ENCODE peak calls at places on chromosomes 4 and X, in ten cellular contexts. T, O, X, D, M, P, R, G, U and J are unnamed samples.

GRCh38 chrX:34915463-34916225 is 27.0 kb upstream of the FAM47B start:
- DNase-seq in T (no peak), O (no peak), X (no peak), D (no peak), M (no peak), P (no peak), R (no peak), G (no peak), U (no peak), J (no peak)

GRCh38 chrX:52424658-52425057 is 55.8 kb downstream of the XAGE2 start:
- DNase-seq in T (peak), O (no peak), X (no peak), D (no peak), M (peak), P (no peak), R (peak), G (peak), U (no peak), J (no peak)

GRCh38 chr4:152605641-152606304 is 69.9 kb upstream of the FBXW7 start:
- DNase-seq in T (peak), O (peak), X (no peak), D (no peak), M (peak), P (no peak), R (peak), G (peak), U (no peak), J (no peak)

GRCh38 chr4:26509681-26510333 is 19.5 kb upstream of the CCKAR start:
- DNase-seq in T (no peak), O (no peak), X (no peak), D (no peak), M (no peak), P (no peak), R (peak), G (peak), U (no peak), J (no peak)

GRCh38 chr4:111556141-111556781 is 589.0 kb upstream of the FAM241A start:
- DNase-seq in T (peak), O (peak), X (no peak), D (no peak), M (peak), P (no peak), R (peak), G (no peak), U (no peak), J (no peak)

GRCh38 chr4:139973015-139973414 is 181.0 kb downstream of the MAML3 start:
- DNase-seq in T (peak), O (no peak), X (no peak), D (no peak), M (peak), P (no peak), R (peak), G (no peak), U (no peak), J (no peak)

GRCh38 chr4:11427201-11427996 is 1.3 kb downstream of the HS3ST1 start:
- DNase-seq in T (no peak), O (no peak), X (no peak), D (no peak), M (no peak), P (no peak), R (peak), G (no peak), U (no peak), J (no peak)

GRCh38 chrX:124256209-124256608 is 76.3 kb upstream of the TEX13D start:
- DNase-seq in T (peak), O (peak), X (no peak), D (no peak), M (peak), P (no peak), R (peak), G (peak), U (no peak), J (no peak)

GRCh38 chrX:110755611-110756010 is 40.0 kb downstream of the CHRDL1 start:
- DNase-seq in T (no peak), O (no peak), X (no peak), D (no peak), M (no peak), P (no peak), R (peak), G (no peak), U (no peak), J (no peak)

GRCh38 chr4:106358899-106359298 is 9.7 kb downstream of the GIMD1 start:
- DNase-seq in T (peak), O (no peak), X (no peak), D (no peak), M (peak), P (no peak), R (peak), G (peak), U (no peak), J (no peak)

GRCh38 chr4:176230827-176231226 is 35.4 kb upstream of the SPATA4 start:
- DNase-seq in T (no peak), O (no peak), X (no peak), D (no peak), M (no peak), P (no peak), R (no peak), G (no peak), U (no peak), J (no peak)

GRCh38 chrX:11792461-11793421 is 34.7 kb downstream of the MSL3 start:
- DNase-seq in T (no peak), O (no peak), X (peak), D (no peak), M (no peak), P (no peak), R (no peak), G (no peak), U (no peak), J (no peak)

GRCh38 chrX:29890004-29890403 is 325.4 kb upstream of the MAGEB2 start:
- DNase-seq in T (peak), O (no peak), X (no peak), D (no peak), M (no peak), P (no peak), R (peak), G (peak), U (no peak), J (no peak)

GRCh38 chr4:52868138-52868537 is 6.0 kb downstream of the RASL11B start:
- DNase-seq in T (no peak), O (no peak), X (no peak), D (no peak), M (no peak), P (no peak), R (no peak), G (no peak), U (no peak), J (peak)

GRCh38 chrX:70613295-70613694 is 168.7 kb downstream of the DLG3 start:
- DNase-seq in T (peak), O (no peak), X (no peak), D (no peak), M (peak), P (no peak), R (peak), G (no peak), U (no peak), J (no peak)

GRCh38 chrX:7334253-7334935 is 186.4 kb upstream of the PUDP start:
- DNase-seq in T (peak), O (peak), X (no peak), D (no peak), M (peak), P (no peak), R (peak), G (peak), U (no peak), J (no peak)

GRCh38 chr4:125624951-125625350 is 310.2 kb downstream of the FAT4 start:
- DNase-seq in T (no peak), O (no peak), X (no peak), D (no peak), M (no peak), P (no peak), R (no peak), G (no peak), U (no peak), J (no peak)

GRCh38 chrX:9160698-9161329 is 126.9 kb upstream of the FAM9B start:
- DNase-seq in T (no peak), O (no peak), X (no peak), D (no peak), M (no peak), P (no peak), R (no peak), G (no peak), U (no peak), J (no peak)

GRCh38 chr4:138542191-138542771 is 300.1 kb upstream of the SLC7A11 start:
- DNase-seq in T (peak), O (no peak), X (no peak), D (no peak), M (peak), P (no peak), R (peak), G (no peak), U (no peak), J (no peak)

GRCh38 chrX:13520931-13521330 is 48.5 kb upstream of the EGFL6 start:
- DNase-seq in T (no peak), O (no peak), X (no peak), D (no peak), M (no peak), P (no peak), R (no peak), G (peak), U (no peak), J (no peak)

GRCh38 chr4:80276922-80277321 is 10.5 kb downstream of the FGF5 start:
- DNase-seq in T (no peak), O (no peak), X (no peak), D (no peak), M (no peak), P (no peak), R (no peak), G (no peak), U (no peak), J (no peak)

GRCh38 chrX:15749642-15750610 is 11.9 kb downstream of the CA5B start:
- DNase-seq in T (peak), O (no peak), X (peak), D (no peak), M (peak), P (no peak), R (peak), G (no peak), U (no peak), J (no peak)

GRCh38 chr4:64551125-64551524 is 141.9 kb upstream of the TECRL start:
- DNase-seq in T (no peak), O (no peak), X (no peak), D (no peak), M (no peak), P (no peak), R (no peak), G (no peak), U (no peak), J (no peak)

GRCh38 chr4:113355550-113356371 is 306.3 kb downstream of the ANK2 start:
- DNase-seq in T (peak), O (peak), X (peak), D (no peak), M (peak), P (no peak), R (peak), G (peak), U (no peak), J (no peak)

GRCh38 chr4:149718500-149718899 is 97.1 kb downstream of the IQCM start:
- DNase-seq in T (no peak), O (no peak), X (no peak), D (no peak), M (no peak), P (no peak), R (no peak), G (no peak), U (no peak), J (no peak)

GRCh38 chr4:122875949-122876348 is 46.4 kb downstream of the NUDT6 start:
- DNase-seq in T (no peak), O (no peak), X (no peak), D (no peak), M (no peak), P (no peak), R (no peak), G (no peak), U (no peak), J (no peak)

GRCh38 chrX:2484721-2485459 is 15.9 kb downstream of the DHRSX start:
- DNase-seq in T (peak), O (no peak), X (no peak), D (no peak), M (peak), P (no peak), R (peak), G (peak), U (no peak), J (no peak)

GRCh38 chrX:150515801-150516200 is 52.6 kb upstream of the MTM1 start:
- DNase-seq in T (no peak), O (no peak), X (no peak), D (no peak), M (no peak), P (no peak), R (no peak), G (no peak), U (no peak), J (no peak)

GRCh38 chr4:153249199-153250154 is 45.2 kb downstream of the TRIM2 start:
- DNase-seq in T (peak), O (no peak), X (peak), D (no peak), M (peak), P (no peak), R (peak), G (peak), U (no peak), J (no peak)

GRCh38 chrX:149487292-149487691 is 17.8 kb downstream of the IDS start:
- DNase-seq in T (no peak), O (no peak), X (no peak), D (no peak), M (no peak), P (no peak), R (no peak), G (no peak), U (no peak), J (no peak)

GRCh38 chrX:17846045-17846444 is 15.1 kb downstream of the RAI2 start:
- DNase-seq in T (no peak), O (no peak), X (no peak), D (no peak), M (no peak), P (no peak), R (no peak), G (no peak), U (no peak), J (no peak)

GRCh38 chr4:7892212-7893019 is 47.2 kb downstream of the AFAP1 start:
- DNase-seq in T (peak), O (peak), X (no peak), D (no peak), M (peak), P (no peak), R (peak), G (peak), U (no peak), J (no peak)

GRCh38 chr4:8434251-8435073 is 6.1 kb downstream of the ACOX3 start:
- DNase-seq in T (no peak), O (no peak), X (no peak), D (no peak), M (no peak), P (no peak), R (no peak), G (no peak), U (no peak), J (no peak)

GRCh38 chr4:121484633-121485032 is 103.8 kb upstream of the QRFPR start:
- DNase-seq in T (peak), O (peak), X (no peak), D (peak), M (peak), P (no peak), R (peak), G (peak), U (peak), J (no peak)

GRCh38 chr4:8127051-8127798 is 31.4 kb downstream of the ABLIM2 start:
- DNase-seq in T (no peak), O (no peak), X (no peak), D (no peak), M (no peak), P (no peak), R (no peak), G (no peak), U (no peak), J (peak)

GRCh38 chr4:112321768-112322684 is 24.9 kb downstream of the ALPK1 start:
- DNase-seq in T (peak), O (peak), X (peak), D (peak), M (peak), P (peak), R (peak), G (peak), U (peak), J (peak)

GRCh38 chr4:6509587-6509986 is 37.2 kb upstream of the PPP2R2C start:
- DNase-seq in T (no peak), O (no peak), X (no peak), D (no peak), M (no peak), P (no peak), R (peak), G (no peak), U (no peak), J (no peak)

GRCh38 chrX:40154853-40155616 is 57.3 kb upstream of the BCOR start:
- DNase-seq in T (peak), O (no peak), X (no peak), D (no peak), M (peak), P (no peak), R (no peak), G (peak), U (no peak), J (peak)
- H3K4me3 ChIP-seq in T (peak), O (peak), X (peak), D (peak), M (peak), P (peak), R (peak), G (peak), U (peak), J (peak)

DNA sequence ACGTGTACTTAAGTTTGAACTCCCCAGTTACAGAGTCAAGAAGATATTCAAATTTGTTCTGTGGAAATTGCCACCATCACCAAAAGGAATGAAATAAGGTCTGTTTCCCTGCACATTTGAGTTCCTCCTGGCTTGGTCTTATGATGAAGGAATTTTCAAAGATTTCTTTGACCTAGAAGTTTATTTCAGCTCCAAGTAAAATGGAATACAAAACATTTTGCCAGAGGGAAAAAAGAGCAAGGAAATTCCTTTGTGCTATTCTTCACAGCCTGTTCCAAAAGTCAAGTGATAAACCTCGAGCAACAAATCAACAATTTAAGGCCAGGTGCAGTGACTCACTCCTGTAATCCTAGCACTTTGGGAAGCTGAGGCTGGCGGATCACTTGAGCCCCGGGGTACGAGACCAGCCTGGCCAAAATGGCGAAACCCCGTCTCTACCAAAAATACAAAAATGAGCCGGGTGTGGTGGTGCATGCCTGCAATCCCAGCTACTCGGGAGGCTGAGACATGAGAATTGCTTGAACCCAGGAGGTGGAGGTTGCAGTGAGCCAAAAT is 3.4 kb downstream of the NKRF start:
- DNase-seq in T (no peak), O (no peak), X (no peak), D (no peak), M (no peak), P (no peak), R (no peak), G (no peak), U (no peak), J (no peak)
- H3K4me3 ChIP-seq in T (no peak), O (no peak), X (no peak), D (no peak), M (no peak), P (no peak), R (no peak), G (no peak), U (no peak), J (no peak)

GRCh38 chr4:77075869-77076801 is at the start of gene CCNI:
- DNase-seq in T (peak), O (peak), X (peak), D (peak), M (peak), P (peak), R (peak), G (peak), U (peak), J (peak)

GRCh38 chr4:77074961-77075855 is 581 bp downstream of the CCNI start:
- DNase-seq in T (peak), O (no peak), X (peak), D (no peak), M (peak), P (no peak), R (peak), G (peak), U (no peak), J (peak)

GRCh38 chr4:77073981-77074865 is 1.6 kb downstream of the CCNI start:
- DNase-seq in T (no peak), O (no peak), X (no peak), D (no peak), M (peak), P (no peak), R (no peak), G (peak), U (no peak), J (no peak)

GRCh38 chr4:77073106-77073858 is 2.5 kb downstream of the CCNI start:
- DNase-seq in T (peak), O (no peak), X (no peak), D (no peak), M (peak), P (no peak), R (peak), G (peak), U (no peak), J (no peak)

GRCh38 chr4:77072195-77072753 is 3.5 kb downstream of the CCNI start:
- DNase-seq in T (no peak), O (no peak), X (peak), D (no peak), M (no peak), P (no peak), R (no peak), G (no peak), U (no peak), J (no peak)
- H3K4me3 ChIP-seq in T (no peak), O (peak), X (no peak), D (no peak), M (no peak), P (no peak), R (peak), G (no peak), U (no peak), J (no peak)

GRCh38 chr4:145805490-145805889 is 125.5 kb downstream of the C4orf51 start:
- DNase-seq in T (peak), O (no peak), X (no peak), D (no peak), M (no peak), P (peak), R (peak), G (peak), U (peak), J (no peak)

GRCh38 chr4:145804134-145804533 is 124.2 kb downstream of the C4orf51 start:
- DNase-seq in T (peak), O (peak), X (no peak), D (no peak), M (peak), P (no peak), R (peak), G (peak), U (no peak), J (no peak)

GRCh38 chr4:145808848-145809512 is 129.0 kb downstream of the C4orf51 start:
- DNase-seq in T (no peak), O (no peak), X (no peak), D (no peak), M (no peak), P (no peak), R (no peak), G (no peak), U (no peak), J (no peak)

GRCh38 chr4:145812902-145813301 is 125.7 kb downstream of the ZNF827 start:
- DNase-seq in T (no peak), O (no peak), X (no peak), D (no peak), M (peak), P (no peak), R (peak), G (no peak), U (no peak), J (no peak)

DNA sequence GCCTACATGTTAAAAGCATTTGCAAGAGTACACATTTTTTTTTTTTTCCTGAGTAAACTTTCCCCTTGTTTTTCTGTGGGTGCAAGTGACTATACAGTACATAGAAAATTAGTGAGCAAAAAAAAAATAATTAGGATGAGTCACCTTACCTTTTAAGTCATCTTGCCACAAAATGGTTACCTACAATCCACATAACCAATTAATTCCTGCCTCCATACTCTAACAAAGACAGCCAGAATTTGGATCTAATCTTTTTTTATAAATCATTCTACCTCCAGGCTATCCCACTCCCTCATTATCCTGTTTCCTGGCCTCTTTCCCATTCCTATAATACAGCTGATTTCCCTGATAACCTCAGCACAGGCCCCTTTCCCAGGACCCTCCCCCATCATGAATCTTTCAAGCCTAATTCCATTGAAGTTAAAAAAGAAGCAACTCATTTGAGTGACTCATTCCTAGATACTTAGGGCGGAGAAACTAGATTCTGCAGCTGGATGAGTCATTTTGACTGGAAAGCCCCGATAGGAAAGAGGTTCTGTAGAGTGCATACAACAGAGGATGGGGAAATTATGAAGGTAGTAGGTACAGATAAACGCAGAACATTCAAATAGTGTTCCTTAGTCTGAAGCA is 128.2 kb downstream of the C4orf51 start:
- DNase-seq in T (peak), O (peak), X (no peak), D (peak), M (peak), P (no peak), R (peak), G (peak), U (peak), J (no peak)
- H3K4me3 ChIP-seq in T (no peak), O (no peak), X (no peak), D (no peak), M (peak), P (no peak), R (no peak), G (no peak), U (no peak), J (no peak)

GRCh38 chr4:164379694-164380093 is 374.2 kb upstream of the SMIM31 start:
- DNase-seq in T (no peak), O (no peak), X (no peak), D (no peak), M (no peak), P (no peak), R (no peak), G (no peak), U (no peak), J (no peak)

GRCh38 chr4:164384416-164384815 is 369.5 kb upstream of the SMIM31 start:
- DNase-seq in T (no peak), O (no peak), X (no peak), D (no peak), M (no peak), P (no peak), R (no peak), G (no peak), U (no peak), J (no peak)

GRCh38 chr4:164381859-164382258 is 372.1 kb upstream of the SMIM31 start:
- DNase-seq in T (no peak), O (no peak), X (no peak), D (no peak), M (no peak), P (no peak), R (no peak), G (no peak), U (no peak), J (no peak)

GRCh38 chr4:164383187-164384181 is 370.4 kb upstream of the SMIM31 start:
- DNase-seq in T (peak), O (no peak), X (no peak), D (no peak), M (peak), P (no peak), R (peak), G (no peak), U (peak), J (no peak)
- H3K4me3 ChIP-seq in T (no peak), O (no peak), X (no peak), D (no peak), M (peak), P (peak), R (peak), G (no peak), U (peak), J (no peak)